ENCODE peak calls at places on chromosomes 7 and 10, in ten cellular contexts. C is psoas muscle; Z is K562; V is CD8-positive, alpha-beta memory T cell; N is spleen; L is PC-3; S is heart left ventricle; R is aorta; I is body of pancreas; Q is upper lobe of right lung. B is an unnamed sample.

GRCh38 chr10:130362308-130362761 is 226.1 kb downstream of the GLRX3 start:
- DNase-seq in C (no peak), Z (no peak), V (no peak), N (no peak), L (no peak), S (peak; percentile 58), R (no peak), I (no peak), Q (no peak), B (peak; percentile 10)

GRCh38 chr7:28503396-28503795 is 91.1 kb downstream of the CREB5 start:
- DNase-seq in C (no peak), Z (no peak), V (no peak), N (no peak), L (peak; percentile 17), S (no peak), R (no peak), I (no peak), Q (no peak), B (no peak)

GRCh38 chr10:118101501-118101900 is 54.8 kb upstream of the RAB11FIP2 start:
- DNase-seq in C (no peak), Z (no peak), V (no peak), N (no peak), L (no peak), S (no peak), R (no peak), I (no peak), Q (no peak), B (no peak)

GRCh38 chr7:112154690-112155089 is 51.5 kb downstream of the DOCK4 start:
- DNase-seq in C (no peak), Z (no peak), V (no peak), N (no peak), L (no peak), S (no peak), R (no peak), I (no peak), Q (no peak), B (no peak)

GRCh38 chr10:58448121-58448935 is 63.1 kb downstream of the TFAM start:
- DNase-seq in C (no peak), Z (no peak), V (no peak), N (no peak), L (no peak), S (no peak), R (no peak), I (no peak), Q (no peak), B (no peak)

GRCh38 chr10:8628351-8628750 is 573.9 kb downstream of the GATA3 start:
- DNase-seq in C (no peak), Z (no peak), V (no peak), N (no peak), L (peak; percentile 84), S (no peak), R (no peak), I (no peak), Q (no peak), B (no peak)

GRCh38 chr7:117019786-117020604 is 66.7 kb downstream of the ST7 start:
- DNase-seq in C (peak; percentile 42), Z (peak; percentile 50), V (no peak), N (peak; percentile 74), L (peak; percentile 59), S (peak; percentile 77), R (peak; percentile 72), I (peak; percentile 71), Q (no peak), B (peak; percentile 50)

GRCh38 chr7:128915841-128916642 is 5.5 kb upstream of the KCP start:
- DNase-seq in C (no peak), Z (no peak), V (no peak), N (peak; percentile 68), L (no peak), S (no peak), R (no peak), I (no peak), Q (no peak), B (no peak)

GRCh38 chr10:29957887-29958330 is 101.5 kb downstream of the JCAD start:
- DNase-seq in C (peak; percentile 70), Z (no peak), V (no peak), N (no peak), L (no peak), S (peak; percentile 16), R (peak; percentile 92), I (peak; percentile 50), Q (no peak), B (peak; percentile 99)

GRCh38 chr7:111098011-111098925 is 7.3 kb downstream of the LRRN3 start:
- DNase-seq in C (no peak), Z (peak; percentile 20), V (peak; percentile 34), N (no peak), L (peak; percentile 73), S (peak; percentile 11), R (no peak), I (peak; percentile 10), Q (no peak), B (peak; percentile 40)

GRCh38 chr7:18541189-18541870 is 45.8 kb downstream of the HDAC9 start:
- DNase-seq in C (peak; percentile 19), Z (no peak), V (no peak), N (no peak), L (no peak), S (peak; percentile 69), R (peak; percentile 82), I (peak; percentile 90), Q (no peak), B (peak; percentile 97)

GRCh38 chr10:44206127-44206818 is 178.6 kb downstream of the CXCL12 start:
- DNase-seq in C (no peak), Z (no peak), V (no peak), N (peak; percentile 65), L (no peak), S (no peak), R (no peak), I (no peak), Q (no peak), B (peak; percentile 58)

GRCh38 chr10:49516216-49516970 is 22.5 kb downstream of the ERCC6 start:
- DNase-seq in C (no peak), Z (no peak), V (no peak), N (no peak), L (no peak), S (no peak), R (no peak), I (no peak), Q (no peak), B (no peak)

GRCh38 chr10:79502561-79503309 is 9.6 kb upstream of the EIF5AL1 start:
- DNase-seq in C (peak; percentile 23), Z (no peak), V (no peak), N (no peak), L (peak; percentile 96), S (no peak), R (no peak), I (peak; percentile 33), Q (no peak), B (no peak)

GRCh38 chr7:150897502-150898474 is 45.5 kb downstream of the AOC1 start:
- DNase-seq in C (no peak), Z (no peak), V (no peak), N (no peak), L (no peak), S (no peak), R (no peak), I (no peak), Q (no peak), B (no peak)

GRCh38 chr7:46554688-46555422 is 633.8 kb upstream of the IGFBP3 start:
- DNase-seq in C (no peak), Z (no peak), V (no peak), N (no peak), L (peak; percentile 19), S (no peak), R (no peak), I (no peak), Q (no peak), B (no peak)

GRCh38 chr7:46557295-46557711 is 636.2 kb upstream of the IGFBP3 start:
- DNase-seq in C (no peak), Z (no peak), V (no peak), N (no peak), L (no peak), S (no peak), R (no peak), I (peak; percentile 21), Q (no peak), B (peak; percentile 68)

GRCh38 chr7:46559194-46559576 is 638.1 kb upstream of the IGFBP3 start:
- DNase-seq in C (no peak), Z (no peak), V (no peak), N (no peak), L (peak; percentile 70), S (no peak), R (no peak), I (no peak), Q (no peak), B (no peak)

GRCh38 chr7:46558482-46559193 is 637.6 kb upstream of the IGFBP3 start:
- DNase-seq in C (no peak), Z (no peak), V (no peak), N (no peak), L (peak; percentile 35), S (no peak), R (no peak), I (no peak), Q (no peak), B (no peak)
- H3K27ac ChIP-seq in C (no peak overlapping the region), Z (no peak overlapping the region), V (no peak overlapping the region), N (no peak overlapping the region), L (peak overlapping the region; percentile 25), S (no peak overlapping the region), R (no peak overlapping the region), I (no peak overlapping the region), Q (no peak overlapping the region), B (no peak overlapping the region)

DNA sequence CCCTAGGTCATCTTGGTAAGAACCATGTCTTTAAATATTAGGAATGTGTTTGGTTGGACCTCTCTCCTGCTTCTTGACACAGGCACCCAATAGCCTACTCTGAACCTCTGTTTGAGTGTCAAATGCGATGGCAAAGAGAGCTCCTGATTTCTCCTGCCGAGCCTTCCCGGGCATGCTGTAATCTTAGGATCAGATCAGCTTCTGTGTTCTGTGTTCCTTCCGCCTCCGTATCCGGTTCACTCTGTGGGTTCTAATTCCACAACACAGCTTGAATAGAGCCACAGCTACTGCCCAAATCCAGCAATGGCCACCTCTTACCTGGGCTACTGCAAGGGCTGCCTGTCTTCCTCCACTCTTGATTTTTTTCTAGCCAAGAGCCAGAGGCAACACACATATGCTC is 165.2 kb upstream of the TNS3 start:
- DNase-seq in C (no peak), Z (no peak), V (no peak), N (peak; percentile 20), L (no peak), S (no peak), R (no peak), I (no peak), Q (no peak), B (no peak)
- H3K9me3 ChIP-seq in C (no peaks in the 10 kb centered on the region), Z (no peaks in the 10 kb centered on the region), V (no peaks in the 10 kb centered on the region), N (no peaks in the 10 kb centered on the region), L (no peaks in the 10 kb centered on the region), S (no peaks in the 10 kb centered on the region), R (no peaks in the 10 kb centered on the region), I (no peaks in the 10 kb centered on the region), Q (no peaks in the 10 kb centered on the region), B (no peaks in the 10 kb centered on the region)

DNA sequence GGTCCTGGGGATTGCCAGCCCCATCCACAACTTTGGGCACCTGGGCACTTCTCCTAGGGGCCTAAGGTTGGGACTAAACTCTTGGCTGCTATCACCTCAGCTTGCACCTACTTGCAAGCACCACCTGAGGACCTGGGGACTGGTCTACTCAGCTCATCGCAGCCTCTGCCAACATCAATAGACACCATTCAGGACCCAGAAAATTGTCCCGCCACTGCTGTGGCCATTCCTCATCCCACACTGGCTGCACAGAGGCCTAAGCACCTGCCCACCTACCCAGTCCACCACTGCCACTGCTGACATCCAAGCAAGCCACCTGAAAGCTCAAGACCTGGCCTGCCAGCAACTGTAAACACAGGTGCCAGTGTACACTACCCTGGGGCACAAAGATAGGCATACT is 234.1 kb downstream of the STK31 start:
- DNase-seq in C (no peak), Z (no peak), V (no peak), N (no peak), L (no peak), S (no peak), R (no peak), I (no peak), Q (no peak), B (no peak)
- H3K27ac ChIP-seq in C (no peak overlapping the region), Z (no peak overlapping the region), V (no peak overlapping the region), N (no peak overlapping the region), L (no peak overlapping the region), S (no peak overlapping the region), R (no peak overlapping the region), I (no peak overlapping the region), Q (no peak overlapping the region), B (no peak overlapping the region)

GRCh38 chr7:55622241-55622835 is 50.0 kb upstream of the VOPP1 start:
- DNase-seq in C (no peak), Z (no peak), V (no peak), N (no peak), L (no peak), S (no peak), R (no peak), I (no peak), Q (no peak), B (no peak)
- H3K9me3 ChIP-seq in C (no peaks in the 10 kb centered on the region), Z (no peaks in the 10 kb centered on the region), V (no peaks in the 10 kb centered on the region), N (peaks cover 14% of the 10 kb centered on the region), L (peaks cover 6% of the 10 kb centered on the region), S (peaks cover 13% of the 10 kb centered on the region), R (no peaks in the 10 kb centered on the region), I (no peaks in the 10 kb centered on the region), Q (no peaks in the 10 kb centered on the region), B (no peaks in the 10 kb centered on the region)

B was measured in thyroid gland.